ENCODE peak calls at places on chromosome 7, in five cellular contexts. W, G, T, Z and Y are unnamed samples.

GRCh38 chr7:35909870-35910357 is 109.1 kb downstream of the SEPTIN7 start:
- DNase-seq in W (no peak), G (no peak), Z (no peak), T (no peak), Y (no peak)

GRCh38 chr7:88226886-88227516 is 7.2 kb upstream of the SRI start:
- DNase-seq in W (no peak), G (peak; percentile 74), T (peak; percentile 90), Z (peak; percentile 75), Y (peak; percentile 85)

GRCh38 chr7:152370297-152370696 is 65.5 kb downstream of the KMT2C start:
- DNase-seq in W (no peak), G (no peak), T (no peak), Z (no peak), Y (no peak)

GRCh38 chr7:30927040-30927439 is 15.4 kb downstream of the AQP1 start:
- DNase-seq in G (no peak), W (no peak), Z (peak; percentile 59), T (no peak), Y (no peak)

GRCh38 chr7:74606101-74606908 is 51.2 kb upstream of the GTF2I start:
- DNase-seq in Z (peak; percentile 80), G (peak; percentile 24), W (peak; percentile 58), T (no peak), Y (no peak)

GRCh38 chr7:33186187-33186586 is 56.8 kb downstream of the BBS9 start:
- DNase-seq in Z (no peak), W (peak; percentile 34), G (no peak), T (peak; percentile 20), Y (no peak)

GRCh38 chr7:74482629-74483401 is 29.1 kb downstream of the GTF2IRD1 start:
- DNase-seq in T (peak; percentile 99), Z (no peak), G (no peak), W (no peak), Y (no peak)

GRCh38 chr7:102819151-102819550 is 70.4 kb downstream of the FAM185A start:
- DNase-seq in Z (no peak), G (peak; percentile 89), T (no peak), W (no peak), Y (no peak)

GRCh38 chr7:27165655-27166474 is 528 bp upstream of the HOXA9 start:
- DNase-seq in Z (peak; percentile 79), W (no peak), G (no peak), T (no peak), Y (no peak)

GRCh38 chr7:50982626-50983025 is 199.9 kb upstream of the GRB10 start:
- DNase-seq in G (no peak), T (no peak), Z (no peak), W (peak; percentile 69), Y (no peak)

GRCh38 chr7:25726682-25727357 is 425.2 kb upstream of the NFE2L3 start:
- DNase-seq in G (no peak), W (no peak), Z (no peak), T (no peak), Y (no peak)

GRCh38 chr7:129969881-129970446 is 17.2 kb upstream of the UBE2H start:
- DNase-seq in W (no peak), G (peak; percentile 96), Z (peak; percentile 90), T (no peak), Y (peak; percentile 99)

GRCh38 chr7:140526901-140527664 is 47.8 kb upstream of the MKRN1 start:
- DNase-seq in G (no peak), T (no peak), Z (no peak), W (peak; percentile 37), Y (no peak)

GRCh38 chr7:81004098-81004497 is 85.2 kb upstream of the SEMA3C start:
- DNase-seq in Z (no peak), W (no peak), T (peak; percentile 32), G (no peak), Y (peak; percentile 2)

GRCh38 chr7:5437987-5438386 is 14.4 kb upstream of the TNRC18 start:
- DNase-seq in Z (no peak), G (no peak), W (no peak), T (no peak), Y (no peak)

GRCh38 chr7:34198089-34198686 is 292.8 kb downstream of the BMPER start:
- DNase-seq in G (no peak), T (no peak), Z (no peak), W (no peak), Y (no peak)

GRCh38 chr7:27128776-27129728 is 1.5 kb downstream of the HOXA4 start:
- DNase-seq in Z (peak; percentile 78), W (no peak), G (no peak), T (no peak), Y (no peak)

GRCh38 chr7:8216291-8216690 is 45.7 kb downstream of the ICA1 start:
- DNase-seq in Z (no peak), T (no peak), G (no peak), W (no peak), Y (no peak)

GRCh38 chr7:77699056-77699455 is 2.8 kb downstream of the RSBN1L start:
- DNase-seq in G (peak; percentile 15), W (no peak), T (no peak), Z (no peak), Y (no peak)

GRCh38 chr7:148337166-148337565 is 253.4 kb upstream of the C7orf33 start:
- DNase-seq in G (no peak), T (no peak), W (peak; percentile 63), Z (no peak), Y (no peak)

GRCh38 chr7:68319061-68319460 is 1279.2 kb upstream of the AUTS2 start:
- DNase-seq in Z (no peak), W (no peak), T (no peak), G (no peak), Y (no peak)

GRCh38 chr7:36214608-36215016 is 61.6 kb downstream of the EEPD1 start:
- DNase-seq in T (peak; percentile 53), G (no peak), Z (no peak), W (peak; percentile 19), Y (no peak)

GRCh38 chr7:25844109-25844915 is 307.7 kb upstream of the NFE2L3 start:
- DNase-seq in G (peak; percentile 32), W (no peak), Z (no peak), T (no peak), Y (no peak)

GRCh38 chr7:51455513-51455912 is 138.9 kb upstream of the COBL start:
- DNase-seq in Z (no peak), T (no peak), G (no peak), W (no peak), Y (no peak)

GRCh38 chr7:99707096-99707495 is 27.3 kb upstream of the CYP3A5 start:
- DNase-seq in G (no peak), W (no peak), Z (no peak), T (peak; percentile 34), Y (no peak)

GRCh38 chr7:132575987-132576722 is at the start of gene PLXNA4:
- DNase-seq in W (no peak), Z (peak; percentile 73), T (peak; percentile 17), G (peak; percentile 32), Y (no peak)

GRCh38 chr7:69677905-69678793 is 79.9 kb downstream of the AUTS2 start:
- DNase-seq in W (no peak), G (no peak), Z (no peak), T (no peak), Y (no peak)

GRCh38 chr7:56091591-56091990 is 1.2 kb downstream of the PHKG1 start:
- DNase-seq in G (no peak), T (no peak), Z (no peak), W (no peak), Y (no peak)

GRCh38 chr7:39453743-39454355 is 112.4 kb upstream of the YAE1 start:
- DNase-seq in G (peak; percentile 66), T (peak; percentile 63), W (peak; percentile 76), Z (no peak), Y (peak; percentile 30)

GRCh38 chr7:134419875-134420274 is 39.0 kb downstream of the AKR1B1 start:
- DNase-seq in T (no peak), W (no peak), Z (no peak), G (no peak), Y (no peak)

GRCh38 chr7:70701487-70701886 is 430.5 kb upstream of the GALNT17 start:
- DNase-seq in Z (no peak), G (no peak), W (no peak), T (no peak), Y (no peak)

GRCh38 chr7:121032645-121033460 is 44.3 kb downstream of the CPED1 start:
- DNase-seq in T (peak; percentile 22), Z (no peak), G (peak; percentile 21), W (no peak), Y (no peak)

GRCh38 chr7:135389971-135390370 is 119.9 kb downstream of the CNOT4 start:
- DNase-seq in W (no peak), Z (no peak), G (peak; percentile 82), T (no peak), Y (no peak)

DNA sequence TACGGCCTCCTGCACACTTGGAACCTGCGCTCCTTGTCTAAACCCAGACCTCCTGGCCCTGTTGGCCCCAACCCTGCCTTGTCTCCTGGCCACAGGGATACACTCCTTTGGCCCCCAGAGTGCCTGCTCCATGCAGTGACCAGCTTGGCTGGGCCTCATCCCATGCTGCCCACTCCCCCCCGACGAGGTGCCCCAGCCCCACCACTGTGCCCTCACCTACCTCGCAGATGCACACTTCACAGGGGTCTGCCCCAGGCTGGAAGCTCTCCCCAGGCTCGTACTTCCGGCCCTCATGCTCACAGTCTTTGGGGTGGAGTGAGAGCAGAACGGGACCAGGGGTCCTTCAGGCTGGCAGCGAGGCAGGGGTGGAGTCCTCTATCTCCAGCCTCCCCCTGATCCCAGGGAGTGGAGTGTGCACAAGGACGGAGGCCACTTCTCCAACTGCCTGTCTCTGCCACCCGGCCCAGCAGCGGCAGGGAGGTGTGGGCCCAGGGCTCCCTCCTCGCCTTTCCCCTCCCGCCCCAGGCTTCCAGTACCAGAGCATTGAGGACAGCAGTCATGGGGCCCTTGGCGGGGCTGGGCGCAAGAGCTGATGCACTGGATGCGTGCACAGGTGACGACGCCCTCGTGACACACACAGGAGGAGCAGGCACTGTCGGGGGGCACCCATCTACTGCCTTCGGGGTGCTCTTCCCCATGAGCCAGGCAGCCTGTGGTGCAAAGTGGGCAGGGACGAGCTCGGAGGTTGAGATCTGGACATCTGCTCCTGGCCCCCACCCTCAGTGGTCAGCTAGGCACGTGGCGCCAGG is 22.1 kb downstream of the ATP6V1F start:
- DNase-seq in G (no peak), W (no peak), T (no peak), Z (peak; percentile 69), Y (no peak)
- H3K9ac ChIP-seq in G (no peak overlapping the region), W (no peak overlapping the region), T (no peak overlapping the region), Z (no peak overlapping the region), Y (no peak overlapping the region)

GRCh38 chr7:37259381-37259821 is 189.3 kb downstream of the ELMO1 start:
- DNase-seq in W (no peak), Z (no peak), T (no peak), G (peak; percentile 28), Y (no peak)
- H3K9ac ChIP-seq in W (no peak overlapping the region), Z (no peak overlapping the region), T (no peak overlapping the region), G (no peak overlapping the region), Y (no peak overlapping the region)

GRCh38 chr7:44889096-44889775 is 3.9 kb upstream of the PURB start:
- DNase-seq in T (no peak), W (no peak), G (no peak), Z (no peak), Y (no peak)
- H3K9ac ChIP-seq in T (no peak overlapping the region), W (no peak overlapping the region), G (no peak overlapping the region), Z (no peak overlapping the region), Y (no peak overlapping the region)

GRCh38 chr7:28708458-28708951 is 249.6 kb downstream of the TRIL start:
- DNase-seq in T (no peak), W (no peak), Z (no peak), G (no peak), Y (no peak)

GRCh38 chr7:28711096-28711495 is 247.0 kb downstream of the TRIL start:
- DNase-seq in Z (no peak), T (no peak), G (no peak), W (no peak), Y (no peak)

GRCh38 chr7:28708033-28708451 is 250.1 kb downstream of the TRIL start:
- DNase-seq in G (no peak), Z (no peak), T (peak; percentile 51), W (no peak), Y (no peak)

GRCh38 chr7:28707291-28707690 is 250.8 kb downstream of the TRIL start:
- DNase-seq in T (no peak), Z (no peak), G (no peak), W (no peak), Y (no peak)

GRCh38 chr7:28709756-28710155 is 248.4 kb downstream of the TRIL start:
- DNase-seq in G (no peak), T (no peak), W (no peak), Z (no peak), Y (no peak)
- H3K9ac ChIP-seq in G (no peak overlapping the region), T (no peak overlapping the region), W (no peak overlapping the region), Z (no peak overlapping the region), Y (no peak overlapping the region)